ENCODE peak calls at places on chromosome 4, in seven cellular contexts. H, Q, F, S, L, X and A are unnamed samples.

GRCh38 chr4:6586715-6587325 is 11.8 kb downstream of the MAN2B2 start:
- DNase-seq in H (no peak), Q (no peak), F (no peak), S (no peak), L (no peak), X (no peak), A (no peak)

GRCh38 chr4:26496207-26496783 is 6.0 kb upstream of the CCKAR start:
- DNase-seq in H (no peak), Q (no peak), F (no peak), S (peak), L (no peak), X (no peak), A (no peak)

GRCh38 chr4:72591547-72591946 is 22.5 kb upstream of the ADAMTS3 start:
- DNase-seq in H (no peak), Q (no peak), F (no peak), S (no peak), L (no peak), X (no peak), A (no peak)

GRCh38 chr4:106986486-106986885 is 49.6 kb downstream of the DKK2 start:
- DNase-seq in H (no peak), Q (no peak), F (no peak), S (no peak), L (peak), X (no peak), A (no peak)

GRCh38 chr4:189940178-189941004 is at the start of gene FRG1:
- DNase-seq in H (peak), Q (peak), F (peak), S (peak), L (peak), X (peak), A (peak)

GRCh38 chr4:7031526-7032449 is 11.4 kb upstream of the TADA2B start:
- DNase-seq in H (no peak), Q (no peak), F (no peak), S (no peak), L (no peak), X (no peak), A (no peak)

GRCh38 chr4:3382251-3382650 is 59.5 kb upstream of the HGFAC start:
- DNase-seq in H (no peak), Q (no peak), F (no peak), S (no peak), L (no peak), X (no peak), A (no peak)

GRCh38 chr4:145840162-145840768 is 98.4 kb downstream of the ZNF827 start:
- DNase-seq in H (no peak), Q (peak), F (no peak), S (no peak), L (peak), X (no peak), A (peak)

GRCh38 chr4:119025916-119026661 is 109.5 kb upstream of the MYOZ2 start:
- DNase-seq in H (no peak), Q (no peak), F (no peak), S (no peak), L (peak), X (peak), A (no peak)

GRCh38 chr4:138736362-138736761 is 279.2 kb upstream of the NOCT start:
- DNase-seq in H (no peak), Q (no peak), F (no peak), S (no peak), L (peak), X (no peak), A (no peak)

GRCh38 chr4:137960371-137961050 is 281.6 kb downstream of the SLC7A11 start:
- DNase-seq in H (no peak), Q (no peak), F (no peak), S (no peak), L (peak), X (no peak), A (no peak)

GRCh38 chr4:25540734-25541133 is 114.9 kb upstream of the SLC34A2 start:
- DNase-seq in H (no peak), Q (no peak), F (no peak), S (no peak), L (no peak), X (no peak), A (no peak)

GRCh38 chr4:7649741-7650531 is 215.2 kb upstream of the PSAPL1 start:
- DNase-seq in H (no peak), Q (no peak), F (no peak), S (no peak), L (no peak), X (no peak), A (no peak)

GRCh38 chr4:98516042-98516440 is 142.4 kb downstream of the TSPAN5 start:
- DNase-seq in H (no peak), Q (no peak), F (no peak), S (no peak), L (peak), X (no peak), A (no peak)

GRCh38 chr4:42655921-42656735 is 777 bp downstream of the ATP8A1 start:
- DNase-seq in H (peak), Q (peak), F (peak), S (peak), L (no peak), X (peak), A (no peak)

GRCh38 chr4:163665521-163666334 is 171.2 kb downstream of the TMA16 start:
- DNase-seq in H (no peak), Q (no peak), F (no peak), S (no peak), L (no peak), X (no peak), A (no peak)

GRCh38 chr4:123811763-123812390 is 415.3 kb downstream of the SPRY1 start:
- DNase-seq in H (no peak), Q (no peak), F (no peak), S (no peak), L (no peak), X (no peak), A (peak)

GRCh38 chr4:139876328-139876941 is 210.8 kb downstream of the MGST2 start:
- DNase-seq in H (no peak), Q (no peak), F (no peak), S (no peak), L (peak), X (no peak), A (no peak)

GRCh38 chr4:113588895-113589668 is 172.5 kb downstream of the CAMK2D start:
- DNase-seq in H (no peak), Q (no peak), F (no peak), S (no peak), L (no peak), X (no peak), A (no peak)

GRCh38 chr4:132180020-132180427 is 969.1 kb upstream of the PCDH10 start:
- DNase-seq in H (no peak), Q (no peak), F (no peak), S (no peak), L (peak), X (no peak), A (no peak)

GRCh38 chr4:9999956-10000551 is 21.2 kb downstream of the SLC2A9 start:
- DNase-seq in H (no peak), Q (peak), F (no peak), S (no peak), L (peak), X (no peak), A (no peak)

GRCh38 chr4:33873791-33874190 is 2370.5 kb downstream of the ARAP2 start:
- DNase-seq in H (no peak), Q (no peak), F (no peak), S (no peak), L (no peak), X (no peak), A (no peak)

GRCh38 chr4:77176606-77177005 is 19.6 kb downstream of the CCNG2 start:
- DNase-seq in H (peak), Q (no peak), F (no peak), S (no peak), L (peak), X (no peak), A (no peak)

GRCh38 chr4:6943012-6943869 is 33.6 kb downstream of the TBC1D14 start:
- DNase-seq in H (peak), Q (no peak), F (no peak), S (no peak), L (peak), X (no peak), A (no peak)

GRCh38 chr4:36420111-36420679 is 138.8 kb downstream of the DTHD1 start:
- DNase-seq in H (peak), Q (no peak), F (peak), S (no peak), L (no peak), X (no peak), A (no peak)

GRCh38 chr4:98950925-98951324 is 22.0 kb upstream of the EIF4E start:
- DNase-seq in H (no peak), Q (no peak), F (no peak), S (no peak), L (peak), X (no peak), A (no peak)

GRCh38 chr4:183600189-183600685 is 58.7 kb downstream of the RWDD4 start:
- DNase-seq in H (peak), Q (no peak), F (no peak), S (no peak), L (peak), X (no peak), A (no peak)
- TF ChIP-seq CTCF in H (peak), Q (no peak), F (no peak), S (peak), L (peak), X (no peak), A (peak)

GRCh38 chr4:166077782-166078181 is 204.7 kb downstream of the TLL1 start:
- DNase-seq in H (no peak), Q (no peak), F (peak), S (no peak), L (peak), X (no peak), A (no peak)

GRCh38 chr4:166078383-166078782 is 205.3 kb downstream of the TLL1 start:
- DNase-seq in H (no peak), Q (no peak), F (no peak), S (no peak), L (no peak), X (no peak), A (no peak)

GRCh38 chr4:166075599-166075998 is 202.6 kb downstream of the TLL1 start:
- DNase-seq in H (no peak), Q (no peak), F (no peak), S (no peak), L (no peak), X (no peak), A (no peak)

GRCh38 chr4:166073783-166074182 is 200.7 kb downstream of the TLL1 start:
- DNase-seq in H (no peak), Q (no peak), F (peak), S (no peak), L (no peak), X (no peak), A (no peak)

GRCh38 chr4:166078956-166079355 is 205.9 kb downstream of the TLL1 start:
- DNase-seq in H (peak), Q (no peak), F (no peak), S (no peak), L (peak), X (no peak), A (no peak)
- TF ChIP-seq CTCF in H (no peak), Q (no peak), F (no peak), S (no peak), L (no peak), X (no peak), A (no peak)

GRCh38 chr4:153788064-153788418 is 842 bp downstream of the SFRP2 start:
- DNase-seq in H (peak), Q (no peak), F (peak), S (no peak), L (no peak), X (no peak), A (no peak)

GRCh38 chr4:153787156-153787555 is 1.7 kb downstream of the SFRP2 start:
- DNase-seq in H (no peak), Q (no peak), F (no peak), S (no peak), L (no peak), X (no peak), A (no peak)

GRCh38 chr4:153784300-153784699 is 4.6 kb downstream of the SFRP2 start:
- DNase-seq in H (no peak), Q (no peak), F (no peak), S (no peak), L (no peak), X (no peak), A (no peak)

GRCh38 chr4:153788419-153789276 is at the start of gene SFRP2:
- DNase-seq in H (peak), Q (no peak), F (peak), S (peak), L (peak), X (no peak), A (no peak)

GRCh38 chr4:153785830-153786721 is 2.8 kb downstream of the SFRP2 start:
- DNase-seq in H (peak), Q (peak), F (no peak), S (no peak), L (peak), X (no peak), A (peak)
- TF ChIP-seq CTCF in H (peak), Q (peak), F (no peak), S (peak), L (peak), X (peak), A (peak)

GRCh38 chr4:128461300-128462103 is 173.9 kb upstream of the PGRMC2 start:
- DNase-seq in H (peak), Q (no peak), F (no peak), S (peak), L (peak), X (peak), A (no peak)

GRCh38 chr4:128463006-128463405 is 175.4 kb upstream of the PGRMC2 start:
- DNase-seq in H (no peak), Q (no peak), F (no peak), S (no peak), L (no peak), X (no peak), A (no peak)

GRCh38 chr4:128465523-128465922 is 177.9 kb upstream of the PGRMC2 start:
- DNase-seq in H (no peak), Q (no peak), F (no peak), S (no peak), L (no peak), X (no peak), A (no peak)

GRCh38 chr4:128459547-128459946 is 171.9 kb upstream of the PGRMC2 start:
- DNase-seq in H (no peak), Q (no peak), F (no peak), S (no peak), L (no peak), X (no peak), A (no peak)

GRCh38 chr4:128462104-128462783 is 174.6 kb upstream of the PGRMC2 start:
- DNase-seq in H (no peak), Q (no peak), F (no peak), S (no peak), L (no peak), X (no peak), A (no peak)
- TF ChIP-seq CTCF in H (no peak), Q (no peak), F (no peak), S (no peak), L (no peak), X (no peak), A (no peak)

GRCh38 chr4:179465131-179465797 is 2023.0 kb upstream of the AGA start:
- DNase-seq in H (no peak), Q (no peak), F (no peak), S (no peak), L (peak), X (no peak), A (no peak)
- TF ChIP-seq CTCF in H (no peak), Q (no peak), F (no peak), S (no peak), L (no peak), X (no peak), A (no peak)

GRCh38 chr4:81366786-81367185 is 104.9 kb downstream of the RASGEF1B start:
- DNase-seq in H (no peak), Q (no peak), F (no peak), S (no peak), L (no peak), X (no peak), A (no peak)

GRCh38 chr4:81375745-81376144 is 96.0 kb downstream of the RASGEF1B start:
- DNase-seq in H (peak), Q (no peak), F (no peak), S (no peak), L (no peak), X (no peak), A (no peak)

DNA sequence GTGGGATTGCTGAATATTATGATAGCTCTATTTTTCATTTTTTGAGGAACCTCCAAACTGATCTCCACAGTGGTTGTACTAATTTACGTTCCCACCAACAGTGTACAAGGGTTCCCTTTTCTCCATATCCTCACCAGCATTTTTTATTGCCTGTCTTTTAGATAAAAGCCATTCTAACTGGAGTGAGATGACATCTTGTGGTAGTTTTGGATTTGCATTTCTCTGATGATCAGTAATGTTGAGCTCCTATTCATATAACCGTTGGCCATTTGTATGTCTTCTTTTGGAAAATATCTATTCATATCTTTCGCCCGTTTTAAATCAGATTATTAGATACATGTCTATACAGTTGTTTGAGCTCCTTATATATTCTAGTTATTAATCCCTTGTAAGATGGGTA is 101.8 kb downstream of the RASGEF1B start:
- DNase-seq in H (no peak), Q (no peak), F (no peak), S (no peak), L (no peak), X (no peak), A (no peak)
- TF ChIP-seq CTCF in H (no peak), Q (no peak), F (no peak), S (no peak), L (no peak), X (no peak), A (no peak)